ENCODE peak calls at places on chromosomes 1 and 21, in seven cellular contexts. One of them, this sample, is unnamed.

GRCh38 chr1:223358826-223359225 is 5.2 kb downstream of the SUSD4 start:
- DNase-seq in right lobe of liver: no peak
- DNase-seq in body of pancreas: no peak
- DNase-seq in adrenal gland: no peak
- DNase-seq in esophagus squamous epithelium: no peak
- DNase-seq in IMR-90: no peak
- DNase-seq in heart left ventricle: no peak
- DNase-seq in this sample: peak; percentile 67

GRCh38 chr21:44800971-44801467 is 601 bp downstream of the UBE2G2 start:
- DNase-seq in right lobe of liver: no peak
- DNase-seq in body of pancreas: no peak
- DNase-seq in adrenal gland: peak; percentile 18
- DNase-seq in esophagus squamous epithelium: no peak
- DNase-seq in IMR-90: peak; percentile 26
- DNase-seq in heart left ventricle: no peak
- DNase-seq in this sample: no peak

GRCh38 chr1:109060707-109061106 is 15.1 kb downstream of the TAF13 start:
- DNase-seq in right lobe of liver: no peak
- DNase-seq in body of pancreas: peak; percentile 24
- DNase-seq in adrenal gland: no peak
- DNase-seq in esophagus squamous epithelium: no peak
- DNase-seq in IMR-90: no peak
- DNase-seq in heart left ventricle: no peak
- DNase-seq in this sample: no peak

GRCh38 chr1:203128691-203129500 is 1.4 kb downstream of the ADORA1 start:
- DNase-seq in right lobe of liver: no peak
- DNase-seq in body of pancreas: no peak
- DNase-seq in adrenal gland: no peak
- DNase-seq in esophagus squamous epithelium: no peak
- DNase-seq in IMR-90: no peak
- DNase-seq in heart left ventricle: no peak
- DNase-seq in this sample: peak; percentile 70

GRCh38 chr1:171966426-171967220 is 125.3 kb downstream of the DNM3 start:
- DNase-seq in right lobe of liver: no peak
- DNase-seq in body of pancreas: no peak
- DNase-seq in adrenal gland: no peak
- DNase-seq in esophagus squamous epithelium: no peak
- DNase-seq in IMR-90: no peak
- DNase-seq in heart left ventricle: no peak
- DNase-seq in this sample: no peak

GRCh38 chr1:244254467-244254866 is 197.2 kb downstream of the ADSS2 start:
- DNase-seq in right lobe of liver: peak; percentile 37
- DNase-seq in body of pancreas: peak; percentile 61
- DNase-seq in adrenal gland: peak; percentile 26
- DNase-seq in esophagus squamous epithelium: no peak
- DNase-seq in IMR-90: no peak
- DNase-seq in heart left ventricle: peak; percentile 54
- DNase-seq in this sample: peak; percentile 46

GRCh38 chr1:40507973-40508372 is 594 bp upstream of the EXO5 start:
- DNase-seq in right lobe of liver: no peak
- DNase-seq in body of pancreas: no peak
- DNase-seq in adrenal gland: no peak
- DNase-seq in esophagus squamous epithelium: no peak
- DNase-seq in IMR-90: no peak
- DNase-seq in heart left ventricle: no peak
- DNase-seq in this sample: no peak

GRCh38 chr1:201501144-201501543 is 5.8 kb downstream of the CSRP1 start:
- DNase-seq in right lobe of liver: no peak
- DNase-seq in body of pancreas: no peak
- DNase-seq in adrenal gland: no peak
- DNase-seq in esophagus squamous epithelium: no peak
- DNase-seq in IMR-90: peak; percentile 85
- DNase-seq in heart left ventricle: no peak
- DNase-seq in this sample: no peak

GRCh38 chr1:30035522-30036228 is 687.7 kb downstream of the MATN1 start:
- DNase-seq in right lobe of liver: no peak
- DNase-seq in body of pancreas: no peak
- DNase-seq in adrenal gland: no peak
- DNase-seq in esophagus squamous epithelium: no peak
- DNase-seq in IMR-90: no peak
- DNase-seq in heart left ventricle: no peak
- DNase-seq in this sample: no peak

GRCh38 chr1:65343286-65343685 is 33.9 kb downstream of the DNAJC6 start:
- DNase-seq in right lobe of liver: no peak
- DNase-seq in body of pancreas: no peak
- DNase-seq in adrenal gland: no peak
- DNase-seq in esophagus squamous epithelium: no peak
- DNase-seq in IMR-90: peak; percentile 3
- DNase-seq in heart left ventricle: no peak
- DNase-seq in this sample: no peak

GRCh38 chr1:27864264-27864895 is 8.0 kb upstream of the THEMIS2 start:
- DNase-seq in right lobe of liver: no peak
- DNase-seq in body of pancreas: peak; percentile 44
- DNase-seq in adrenal gland: peak; percentile 27
- DNase-seq in esophagus squamous epithelium: no peak
- DNase-seq in IMR-90: no peak
- DNase-seq in heart left ventricle: no peak
- DNase-seq in this sample: no peak

GRCh38 chr1:27605796-27606707 is 2.1 kb upstream of the AHDC1 start:
- DNase-seq in right lobe of liver: no peak
- DNase-seq in body of pancreas: peak; percentile 54
- DNase-seq in adrenal gland: peak; percentile 51
- DNase-seq in esophagus squamous epithelium: no peak
- DNase-seq in IMR-90: peak; percentile 63
- DNase-seq in heart left ventricle: no peak
- DNase-seq in this sample: no peak

GRCh38 chr21:35635261-35635660 is 425.1 kb downstream of the SETD4 start:
- DNase-seq in right lobe of liver: no peak
- DNase-seq in body of pancreas: no peak
- DNase-seq in adrenal gland: no peak
- DNase-seq in esophagus squamous epithelium: no peak
- DNase-seq in IMR-90: peak; percentile 94
- DNase-seq in heart left ventricle: no peak
- DNase-seq in this sample: no peak

GRCh38 chr21:43574741-43575465 is 84.4 kb downstream of the HSF2BP start:
- DNase-seq in right lobe of liver: peak; percentile 50
- DNase-seq in body of pancreas: peak; percentile 59
- DNase-seq in adrenal gland: peak; percentile 58
- DNase-seq in esophagus squamous epithelium: no peak
- DNase-seq in IMR-90: no peak
- DNase-seq in heart left ventricle: peak; percentile 47
- DNase-seq in this sample: no peak

DNA sequence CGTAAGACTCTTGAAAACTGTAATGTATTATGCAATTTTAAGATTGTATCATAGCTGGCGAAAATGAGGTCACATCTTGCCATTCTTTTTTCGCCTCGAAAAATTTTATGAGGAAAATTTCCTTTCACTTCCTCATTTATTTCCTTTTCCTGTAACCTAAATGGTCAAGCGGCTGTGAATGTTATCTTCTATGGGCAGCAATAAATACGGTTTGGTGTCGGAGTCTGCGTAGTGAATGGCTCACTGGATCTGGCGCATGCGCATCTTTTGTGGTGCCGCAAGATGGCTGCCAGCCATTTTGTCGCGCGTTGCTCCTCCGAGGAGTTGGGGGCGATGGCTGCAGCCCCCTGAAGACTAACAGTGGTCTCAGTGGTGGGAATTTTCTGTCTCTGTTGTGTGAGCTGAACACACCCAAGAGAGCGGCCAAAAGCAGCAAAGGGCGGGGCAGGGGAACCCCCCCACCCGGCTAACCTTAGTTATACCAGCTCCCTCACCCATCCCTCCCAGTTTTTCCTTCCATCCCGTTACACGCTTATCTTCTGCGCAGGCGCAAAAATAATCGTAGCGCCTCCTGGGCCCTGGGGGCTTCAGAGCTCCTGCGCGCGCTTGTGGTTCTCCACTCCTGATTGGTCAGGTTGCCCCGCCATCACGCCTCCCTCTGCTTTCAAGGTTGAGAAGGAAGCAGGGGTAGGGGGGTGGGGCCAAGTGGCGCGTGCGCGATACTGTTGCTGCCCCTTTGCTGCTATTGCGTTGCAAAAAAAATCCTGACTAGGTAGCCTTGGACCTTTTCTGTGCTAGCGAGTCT is at the start of gene RPRD2:
- DNase-seq in right lobe of liver: peak; percentile 99
- DNase-seq in body of pancreas: peak; percentile 100
- DNase-seq in adrenal gland: peak; percentile 100
- DNase-seq in esophagus squamous epithelium: peak; percentile 98
- DNase-seq in IMR-90: peak; percentile 99
- DNase-seq in heart left ventricle: peak; percentile 100
- DNase-seq in this sample: peak; percentile 100
- TF ChIP-seq POLR2A in right lobe of liver: peak; percentile 70
- TF ChIP-seq POLR2A in body of pancreas: peak; percentile 77
- TF ChIP-seq POLR2A in adrenal gland: peak; percentile 89
- TF ChIP-seq POLR2A in esophagus squamous epithelium: no peak
- TF ChIP-seq POLR2A in IMR-90: peak; percentile 82
- TF ChIP-seq POLR2A in heart left ventricle: no peak
- TF ChIP-seq POLR2A in this sample: no peak

GRCh38 chr1:8676813-8677212 is 140.6 kb downstream of the RERE start:
- DNase-seq in right lobe of liver: no peak
- DNase-seq in body of pancreas: no peak
- DNase-seq in adrenal gland: no peak
- DNase-seq in esophagus squamous epithelium: no peak
- DNase-seq in IMR-90: no peak
- DNase-seq in heart left ventricle: no peak
- DNase-seq in this sample: no peak
- TF ChIP-seq CTCF in right lobe of liver: no peak
- TF ChIP-seq CTCF in body of pancreas: no peak
- TF ChIP-seq CTCF in adrenal gland: no peak
- TF ChIP-seq CTCF in esophagus squamous epithelium: no peak
- TF ChIP-seq CTCF in IMR-90: no peak
- TF ChIP-seq CTCF in heart left ventricle: no peak
- TF ChIP-seq CTCF in this sample: no peak

GRCh38 chr1:84269286-84269685 is 32.2 kb upstream of the SAMD13 start:
- DNase-seq in right lobe of liver: no peak
- DNase-seq in body of pancreas: no peak
- DNase-seq in adrenal gland: no peak
- DNase-seq in esophagus squamous epithelium: no peak
- DNase-seq in IMR-90: no peak
- DNase-seq in heart left ventricle: no peak
- DNase-seq in this sample: no peak

GRCh38 chr1:84267476-84267875 is 34.0 kb upstream of the SAMD13 start:
- DNase-seq in right lobe of liver: no peak
- DNase-seq in body of pancreas: no peak
- DNase-seq in adrenal gland: no peak
- DNase-seq in esophagus squamous epithelium: no peak
- DNase-seq in IMR-90: no peak
- DNase-seq in heart left ventricle: no peak
- DNase-seq in this sample: no peak

GRCh38 chr1:84268346-84268745 is 33.2 kb upstream of the SAMD13 start:
- DNase-seq in right lobe of liver: no peak
- DNase-seq in body of pancreas: no peak
- DNase-seq in adrenal gland: no peak
- DNase-seq in esophagus squamous epithelium: no peak
- DNase-seq in IMR-90: no peak
- DNase-seq in heart left ventricle: no peak
- DNase-seq in this sample: no peak

GRCh38 chr1:84272401-84272800 is 29.1 kb upstream of the SAMD13 start:
- DNase-seq in right lobe of liver: no peak
- DNase-seq in body of pancreas: peak; percentile 67
- DNase-seq in adrenal gland: no peak
- DNase-seq in esophagus squamous epithelium: no peak
- DNase-seq in IMR-90: no peak
- DNase-seq in heart left ventricle: no peak
- DNase-seq in this sample: no peak

GRCh38 chr1:84271452-84272273 is 29.8 kb upstream of the SAMD13 start:
- DNase-seq in right lobe of liver: no peak
- DNase-seq in body of pancreas: peak; percentile 10
- DNase-seq in adrenal gland: no peak
- DNase-seq in esophagus squamous epithelium: no peak
- DNase-seq in IMR-90: peak; percentile 72
- DNase-seq in heart left ventricle: no peak
- DNase-seq in this sample: no peak
- TF ChIP-seq POLR2A in right lobe of liver: no peak
- TF ChIP-seq POLR2A in body of pancreas: no peak
- TF ChIP-seq POLR2A in adrenal gland: no peak
- TF ChIP-seq POLR2A in esophagus squamous epithelium: no peak
- TF ChIP-seq POLR2A in IMR-90: no peak
- TF ChIP-seq POLR2A in heart left ventricle: no peak
- TF ChIP-seq POLR2A in this sample: no peak

GRCh38 chr1:9490605-9491339 is 48.5 kb upstream of the SLC25A33 start:
- DNase-seq in right lobe of liver: peak; percentile 91
- DNase-seq in body of pancreas: peak; percentile 91
- DNase-seq in adrenal gland: peak; percentile 94
- DNase-seq in esophagus squamous epithelium: peak; percentile 16
- DNase-seq in IMR-90: peak; percentile 78
- DNase-seq in heart left ventricle: peak; percentile 89
- DNase-seq in this sample: peak; percentile 98
- TF ChIP-seq CTCF in right lobe of liver: peak; percentile 90
- TF ChIP-seq CTCF in body of pancreas: peak; percentile 81
- TF ChIP-seq CTCF in adrenal gland: peak; percentile 87
- TF ChIP-seq CTCF in esophagus squamous epithelium: peak; percentile 92
- TF ChIP-seq CTCF in IMR-90: peak; percentile 94
- TF ChIP-seq CTCF in heart left ventricle: peak; percentile 92
- TF ChIP-seq CTCF in this sample: no peak

GRCh38 chr21:14617040-14617393 is 70.9 kb upstream of the SAMSN1 start:
- DNase-seq in right lobe of liver: no peak
- DNase-seq in body of pancreas: no peak
- DNase-seq in adrenal gland: no peak
- DNase-seq in esophagus squamous epithelium: no peak
- DNase-seq in IMR-90: no peak
- DNase-seq in heart left ventricle: no peak
- DNase-seq in this sample: no peak
- TF ChIP-seq POLR2A in right lobe of liver: no peak
- TF ChIP-seq POLR2A in body of pancreas: no peak
- TF ChIP-seq POLR2A in adrenal gland: no peak
- TF ChIP-seq POLR2A in esophagus squamous epithelium: no peak
- TF ChIP-seq POLR2A in IMR-90: no peak
- TF ChIP-seq POLR2A in heart left ventricle: no peak
- TF ChIP-seq POLR2A in this sample: no peak

GRCh38 chr1:118223426-118223825 is 38.4 kb upstream of the SPAG17 start:
- DNase-seq in right lobe of liver: no peak
- DNase-seq in body of pancreas: peak; percentile 8
- DNase-seq in adrenal gland: no peak
- DNase-seq in esophagus squamous epithelium: no peak
- DNase-seq in IMR-90: no peak
- DNase-seq in heart left ventricle: no peak
- DNase-seq in this sample: no peak
- TF ChIP-seq CTCF in right lobe of liver: peak; percentile 24
- TF ChIP-seq CTCF in body of pancreas: no peak
- TF ChIP-seq CTCF in adrenal gland: no peak
- TF ChIP-seq CTCF in esophagus squamous epithelium: no peak
- TF ChIP-seq CTCF in IMR-90: no peak
- TF ChIP-seq CTCF in heart left ventricle: peak; percentile 46
- TF ChIP-seq CTCF in this sample: no peak